ENCODE peak calls at places on chromosomes 3 and 15, in ten cellular contexts. B, I, L, U, Y, S, C, H, O and X are unnamed samples.

GRCh38 chr3:170488802-170489201 is 70.1 kb downstream of the CLDN11 start:
- DNase-seq in B (no peak), I (peak), L (no peak), U (no peak), Y (no peak), S (no peak), C (peak), H (peak), O (no peak), X (peak)

GRCh38 chr3:100002599-100003350 is 111.5 kb downstream of the FILIP1L start:
- DNase-seq in B (no peak), I (peak), L (no peak), U (no peak), Y (peak), S (no peak), C (peak), H (peak), O (no peak), X (peak)

GRCh38 chr3:94028093-94028837 is at the start of gene STX19:
- DNase-seq in B (peak), I (no peak), L (no peak), U (no peak), Y (no peak), S (no peak), C (no peak), H (no peak), O (no peak), X (peak)

GRCh38 chr3:195191580-195191979 is 79.4 kb downstream of the XXYLT1 start:
- DNase-seq in B (no peak), I (no peak), L (no peak), U (no peak), Y (no peak), S (no peak), C (no peak), H (no peak), O (no peak), X (no peak)

GRCh38 chr15:39578851-39579486 is 1.9 kb upstream of the THBS1 start:
- DNase-seq in B (no peak), I (peak), L (peak), U (no peak), Y (no peak), S (no peak), C (no peak), H (peak), O (no peak), X (no peak)

GRCh38 chr15:71294636-71295241 is 179.5 kb downstream of the THSD4 start:
- DNase-seq in B (no peak), I (peak), L (no peak), U (no peak), Y (peak), S (no peak), C (peak), H (peak), O (no peak), X (no peak)

GRCh38 chr3:169455472-169455871 is 208.0 kb downstream of the MECOM start:
- DNase-seq in B (no peak), I (no peak), L (no peak), U (no peak), Y (no peak), S (no peak), C (no peak), H (no peak), O (no peak), X (no peak)

GRCh38 chr3:102791641-102792589 is 357.1 kb downstream of the ZPLD1 start:
- DNase-seq in B (no peak), I (peak), L (no peak), U (no peak), Y (no peak), S (no peak), C (no peak), H (no peak), O (no peak), X (no peak)

GRCh38 chr15:41281236-41281635 is 50.2 kb downstream of the CHP1 start:
- DNase-seq in B (no peak), I (peak), L (no peak), U (no peak), Y (peak), S (no peak), C (peak), H (peak), O (no peak), X (no peak)

GRCh38 chr3:101835676-101836075 is 13.6 kb upstream of the NFKBIZ start:
- DNase-seq in B (no peak), I (no peak), L (no peak), U (no peak), Y (no peak), S (no peak), C (no peak), H (no peak), O (no peak), X (no peak)

GRCh38 chr3:187062526-187063177 is 76.6 kb downstream of the RPL39L start:
- DNase-seq in B (no peak), I (peak), L (no peak), U (no peak), Y (peak), S (no peak), C (peak), H (peak), O (no peak), X (no peak)

GRCh38 chr15:36407647-36408046 is 171.8 kb upstream of the CDIN1 start:
- DNase-seq in B (peak), I (peak), L (peak), U (no peak), Y (peak), S (no peak), C (no peak), H (peak), O (no peak), X (peak)

GRCh38 chr3:129775870-129776269 is 117.6 kb downstream of the TMCC1 start:
- DNase-seq in B (no peak), I (no peak), L (no peak), U (no peak), Y (no peak), S (no peak), C (no peak), H (no peak), O (no peak), X (no peak)

GRCh38 chr3:13161021-13161759 is 88.0 kb upstream of the IQSEC1 start:
- DNase-seq in B (no peak), I (no peak), L (peak), U (no peak), Y (no peak), S (no peak), C (no peak), H (no peak), O (no peak), X (no peak)

GRCh38 chr15:40575113-40575512 is 6.0 kb downstream of the RPUSD2 start:
- DNase-seq in B (no peak), I (no peak), L (no peak), U (no peak), Y (no peak), S (no peak), C (no peak), H (no peak), O (no peak), X (no peak)

GRCh38 chr15:92109485-92109884 is 256.0 kb downstream of the SLCO3A1 start:
- DNase-seq in B (no peak), I (no peak), L (no peak), U (no peak), Y (no peak), S (no peak), C (no peak), H (no peak), O (no peak), X (no peak)

GRCh38 chr3:78887029-78887428 is 880.8 kb downstream of the ROBO1 start:
- DNase-seq in B (no peak), I (peak), L (no peak), U (no peak), Y (peak), S (no peak), C (peak), H (peak), O (no peak), X (no peak)

GRCh38 chr3:86047329-86047625 is 943.7 kb downstream of the VGLL3 start:
- DNase-seq in B (peak), I (peak), L (no peak), U (no peak), Y (no peak), S (no peak), C (no peak), H (no peak), O (no peak), X (no peak)

GRCh38 chr3:149506540-149506939 is 32.0 kb downstream of the TM4SF4 start:
- DNase-seq in B (no peak), I (no peak), L (no peak), U (no peak), Y (no peak), S (no peak), C (no peak), H (peak), O (no peak), X (no peak)

GRCh38 chr3:10268116-10268515 is 19.9 kb downstream of the TATDN2 start:
- DNase-seq in B (no peak), I (no peak), L (no peak), U (no peak), Y (no peak), S (no peak), C (no peak), H (no peak), O (no peak), X (no peak)

GRCh38 chr3:129605593-129606521 is 619 bp downstream of the PLXND1 start:
- DNase-seq in B (peak), I (peak), L (peak), U (no peak), Y (no peak), S (no peak), C (peak), H (peak), O (peak), X (peak)

GRCh38 chr3:194296832-194297666 is 54.1 kb downstream of the CPN2 start:
- DNase-seq in B (no peak), I (no peak), L (peak), U (no peak), Y (no peak), S (no peak), C (no peak), H (no peak), O (no peak), X (no peak)

GRCh38 chr3:87855626-87856025 is 203.2 kb downstream of the CGGBP1 start:
- DNase-seq in B (no peak), I (no peak), L (no peak), U (no peak), Y (peak), S (no peak), C (peak), H (no peak), O (no peak), X (no peak)

GRCh38 chr3:48428863-48429415 is 947 bp downstream of the PLXNB1 start:
- DNase-seq in B (no peak), I (peak), L (peak), U (no peak), Y (no peak), S (no peak), C (no peak), H (peak), O (peak), X (no peak)

GRCh38 chr3:71813704-71814103 is 28.8 kb upstream of the PROK2 start:
- DNase-seq in B (no peak), I (no peak), L (no peak), U (no peak), Y (no peak), S (no peak), C (no peak), H (no peak), O (no peak), X (no peak)

GRCh38 chr3:45968706-45969105 is 25.4 kb downstream of the CXCR6 start:
- DNase-seq in B (no peak), I (peak), L (no peak), U (no peak), Y (no peak), S (no peak), C (no peak), H (peak), O (no peak), X (no peak)

GRCh38 chr15:53869044-53869805 is 109.0 kb upstream of the UNC13C start:
- DNase-seq in B (no peak), I (no peak), L (peak), U (no peak), Y (no peak), S (no peak), C (peak), H (no peak), O (no peak), X (no peak)

GRCh38 chr15:51759557-51760070 is 8.2 kb downstream of the TMOD2 start:
- DNase-seq in B (peak), I (peak), L (peak), U (no peak), Y (peak), S (no peak), C (no peak), H (peak), O (no peak), X (no peak)

GRCh38 chr15:25514522-25514921 is 75.7 kb upstream of the UBE3A start:
- DNase-seq in B (no peak), I (no peak), L (no peak), U (no peak), Y (no peak), S (no peak), C (no peak), H (no peak), O (no peak), X (no peak)

GRCh38 chr15:43854801-43855200 is 28.0 kb downstream of the WDR76 start:
- DNase-seq in B (no peak), I (peak), L (no peak), U (no peak), Y (no peak), S (no peak), C (no peak), H (peak), O (no peak), X (no peak)

GRCh38 chr15:85800460-85801123 is 5.9 kb upstream of the KLHL25 start:
- DNase-seq in B (peak), I (peak), L (peak), U (no peak), Y (no peak), S (no peak), C (peak), H (peak), O (no peak), X (peak)

GRCh38 chr3:124695369-124695768 is 34.9 kb upstream of the UMPS start:
- DNase-seq in B (no peak), I (no peak), L (no peak), U (no peak), Y (no peak), S (no peak), C (no peak), H (no peak), O (no peak), X (no peak)

GRCh38 chr3:141049681-141050080 is 1.5 kb upstream of the SPSB4 start:
- DNase-seq in B (no peak), I (no peak), L (peak), U (no peak), Y (no peak), S (no peak), C (peak), H (no peak), O (no peak), X (no peak)